ENCODE peak calls at places on chromosome 5, in eight cellular contexts. O, G, S, Y, P, A, Z and K are unnamed samples.
A peak's percentile ranks its signal among the peaks of the same experiment; 100 is the strongest.

GRCh38 chr5:131067596-131067995 is 97.5 kb downstream of the HINT1 start:
- DNase-seq in G (no peak), Z (no peak), Y (no peak), S (no peak), P (no peak), O (no peak), A (no peak), K (no peak)

GRCh38 chr5:96854067-96854466 is 22.2 kb upstream of the ERAP2 start:
- DNase-seq in Y (no peak), O (no peak), S (no peak), Z (no peak), P (no peak), A (no peak), G (no peak), K (no peak)

GRCh38 chr5:167765341-167765740 is 526.1 kb upstream of the WWC1 start:
- DNase-seq in Y (no peak), Z (no peak), A (no peak), G (no peak), O (no peak), P (no peak), S (no peak), K (no peak)

GRCh38 chr5:53508125-53508524 is 27.7 kb downstream of the FST start:
- DNase-seq in Y (no peak), A (no peak), P (no peak), Z (no peak), S (no peak), G (no peak), O (peak; percentile 4), K (no peak)

GRCh38 chr5:58854396-58854795 is 271.5 kb downstream of the RAB3C start:
- DNase-seq in Y (no peak), A (no peak), O (no peak), P (no peak), G (no peak), Z (no peak), S (no peak), K (no peak)

GRCh38 chr5:6632324-6632930 is 417 bp downstream of the NSUN2 start:
- DNase-seq in P (no peak), O (peak; percentile 62), Y (no peak), G (no peak), S (no peak), A (no peak), Z (no peak), K (no peak)

GRCh38 chr5:28301676-28302075 is 1263.3 kb upstream of the CDH9 start:
- DNase-seq in Z (no peak), Y (no peak), A (no peak), P (no peak), S (no peak), O (peak; percentile 82), G (no peak), K (no peak)

GRCh38 chr5:15285901-15286583 is 213.9 kb upstream of the FBXL7 start:
- DNase-seq in Z (no peak), Y (no peak), A (no peak), P (no peak), G (no peak), O (peak; percentile 68), S (no peak), K (no peak)

GRCh38 chr5:68251386-68251785 is 35.8 kb downstream of the PIK3R1 start:
- DNase-seq in O (no peak), P (peak; percentile 36), Z (no peak), G (no peak), S (peak; percentile 42), A (no peak), Y (no peak), K (no peak)

GRCh38 chr5:112551437-112552018 is 132.5 kb upstream of the EPB41L4A start:
- DNase-seq in P (peak; percentile 60), O (peak; percentile 59), A (peak; percentile 65), G (peak; percentile 36), Z (no peak), S (peak; percentile 4), Y (no peak), K (peak; percentile 14)

GRCh38 chr5:115575167-115576070 is 26.9 kb downstream of the TICAM2 start:
- DNase-seq in O (peak; percentile 87), P (no peak), A (no peak), G (no peak), S (no peak), Z (no peak), Y (no peak), K (no peak)

GRCh38 chr5:17058438-17058837 is 122.3 kb upstream of the MYO10 start:
- DNase-seq in Y (no peak), A (no peak), S (no peak), Z (no peak), O (peak; percentile 22), G (no peak), P (no peak), K (no peak)

GRCh38 chr5:163997965-163998364 is 492.5 kb downstream of the MAT2B start:
- DNase-seq in Y (no peak), Z (no peak), A (no peak), S (no peak), O (no peak), P (no peak), G (no peak), K (no peak)

GRCh38 chr5:132478498-132478855 is 12.1 kb downstream of the IRF1 start:
- DNase-seq in S (no peak), O (no peak), G (no peak), Z (no peak), P (no peak), Y (no peak), A (no peak), K (no peak)

GRCh38 chr5:107744418-107745330 is 73.9 kb upstream of the EFNA5 start:
- DNase-seq in Y (no peak), Z (no peak), S (no peak), A (no peak), P (no peak), O (no peak), G (no peak), K (no peak)

GRCh38 chr5:28009526-28010025 is 971.2 kb upstream of the CDH9 start:
- DNase-seq in G (no peak), O (peak; percentile 1), P (no peak), Y (no peak), A (no peak), S (no peak), Z (no peak), K (no peak)

GRCh38 chr5:143676794-143677193 is 135.2 kb upstream of the HMHB1 start:
- DNase-seq in Z (no peak), Y (no peak), S (no peak), G (peak; percentile 5), P (no peak), A (no peak), O (no peak), K (no peak)

GRCh38 chr5:54021413-54022155 is 288.8 kb downstream of the ARL15 start:
- DNase-seq in S (no peak), G (no peak), O (no peak), Y (no peak), Z (no peak), A (no peak), P (no peak), K (no peak)

GRCh38 chr5:42745426-42745825 is 11.2 kb upstream of the CCDC152 start:
- DNase-seq in Z (no peak), S (no peak), G (no peak), P (no peak), O (peak; percentile 10), A (no peak), Y (no peak), K (no peak)

GRCh38 chr5:126454081-126454480 is 30.9 kb downstream of the GRAMD2B start:
- DNase-seq in S (no peak), P (no peak), A (peak; percentile 90), G (no peak), O (no peak), Z (peak; percentile 76), Y (no peak), K (no peak)

GRCh38 chr5:45694255-45694834 is 1.8 kb downstream of the HCN1 start:
- DNase-seq in A (no peak), Y (no peak), Z (no peak), O (peak; percentile 1), P (no peak), G (no peak), S (no peak), K (no peak)

GRCh38 chr5:39394946-39395345 is 29.8 kb downstream of the DAB2 start:
- DNase-seq in Z (no peak), Y (no peak), P (no peak), A (no peak), O (peak; percentile 69), S (no peak), G (no peak), K (no peak)

GRCh38 chr5:125227333-125228075 is 481.1 kb upstream of the ZNF608 start:
- DNase-seq in A (no peak), Y (no peak), G (no peak), P (no peak), O (peak; percentile 22), S (no peak), Z (no peak), K (no peak)

GRCh38 chr5:52356311-52356918 is 431.3 kb upstream of the ITGA1 start:
- DNase-seq in P (no peak), S (no peak), Z (no peak), G (no peak), A (no peak), O (peak; percentile 5), Y (no peak), K (no peak)

GRCh38 chr5:36900279-36900678 is 23.7 kb downstream of the NIPBL start:
- DNase-seq in S (no peak), Y (no peak), A (no peak), Z (no peak), G (no peak), O (no peak), P (no peak), K (no peak)

GRCh38 chr5:72291601-72292000 is 28.4 kb downstream of the MRPS27 start:
- DNase-seq in G (no peak), Z (no peak), A (no peak), S (no peak), P (no peak), O (no peak), Y (no peak), K (no peak)

GRCh38 chr5:124912653-124913328 is 166.4 kb upstream of the ZNF608 start:
- DNase-seq in Z (peak; percentile 37), P (no peak), S (no peak), G (no peak), A (no peak), Y (no peak), O (no peak), K (no peak)